ENCODE peak calls at places on chromosomes 1 and 21, in four cellular contexts. One of them, this sample, is unnamed.

GRCh38 chr1:22829001-22829989 is 118.7 kb downstream of the EPHB2 start:
- DNase-seq in SK-N-SH: no peak
- DNase-seq in GM12878: no peak
- DNase-seq in H1: no peak
- DNase-seq in this sample: no peak

GRCh38 chr1:35935436-35935835 is 4.5 kb downstream of the AGO3 start:
- DNase-seq in SK-N-SH: peak; percentile 31
- DNase-seq in H1: no peak
- DNase-seq in GM12878: no peak
- DNase-seq in this sample: peak; percentile 6

GRCh38 chr1:151841141-151841540 is 1.5 kb upstream of the C2CD4D start:
- DNase-seq in H1: no peak
- DNase-seq in SK-N-SH: no peak
- DNase-seq in GM12878: no peak
- DNase-seq in this sample: peak; percentile 39

GRCh38 chr1:182146286-182146685 is 84.8 kb upstream of the ZNF648 start:
- DNase-seq in H1: no peak
- DNase-seq in SK-N-SH: no peak
- DNase-seq in GM12878: no peak
- DNase-seq in this sample: no peak

GRCh38 chr21:44918107-44918470 is 2.6 kb downstream of the ITGB2 start:
- DNase-seq in SK-N-SH: no peak
- DNase-seq in GM12878: no peak
- DNase-seq in H1: no peak
- DNase-seq in this sample: no peak

GRCh38 chr1:151265446-151266236 is 11.1 kb downstream of the PSMD4 start:
- DNase-seq in SK-N-SH: no peak
- DNase-seq in H1: no peak
- DNase-seq in GM12878: no peak
- DNase-seq in this sample: peak; percentile 87

GRCh38 chr1:44021581-44022321 is 9.5 kb downstream of the SLC6A9 start:
- DNase-seq in H1: no peak
- DNase-seq in GM12878: no peak
- DNase-seq in SK-N-SH: no peak
- DNase-seq in this sample: no peak

GRCh38 chr1:225848044-225848955 is 33.9 kb downstream of the TMEM63A start:
- DNase-seq in SK-N-SH: no peak
- DNase-seq in GM12878: peak; percentile 51
- DNase-seq in H1: no peak
- DNase-seq in this sample: no peak

GRCh38 chr1:109923131-109923945 is 12.7 kb downstream of the CSF1 start:
- DNase-seq in SK-N-SH: peak; percentile 52
- DNase-seq in GM12878: no peak
- DNase-seq in H1: peak; percentile 87
- DNase-seq in this sample: no peak

GRCh38 chr1:83999316-83999819 is 436 bp upstream of the TTLL7 start:
- DNase-seq in GM12878: no peak
- DNase-seq in H1: no peak
- DNase-seq in SK-N-SH: no peak
- DNase-seq in this sample: peak; percentile 13

GRCh38 chr1:184283999-184284398 is 102.8 kb upstream of the C1orf21 start:
- DNase-seq in SK-N-SH: no peak
- DNase-seq in GM12878: no peak
- DNase-seq in H1: no peak
- DNase-seq in this sample: no peak

GRCh38 chr1:230084408-230085177 is 17.6 kb downstream of the GALNT2 start:
- DNase-seq in GM12878: no peak
- DNase-seq in H1: no peak
- DNase-seq in SK-N-SH: peak; percentile 59
- DNase-seq in this sample: peak; percentile 59

GRCh38 chr1:36224537-36225297 is 474 bp downstream of the THRAP3 start:
- DNase-seq in GM12878: no peak
- DNase-seq in H1: peak; percentile 88
- DNase-seq in SK-N-SH: peak; percentile 84
- DNase-seq in this sample: peak; percentile 89

GRCh38 chr1:206544562-206545257 is 37.4 kb downstream of the RASSF5 start:
- DNase-seq in SK-N-SH: peak; percentile 86
- DNase-seq in H1: peak; percentile 99
- DNase-seq in GM12878: no peak
- DNase-seq in this sample: peak; percentile 48

GRCh38 chr21:26918318-26919065 is 48.4 kb downstream of the ADAMTS5 start:
- DNase-seq in H1: no peak
- DNase-seq in GM12878: no peak
- DNase-seq in SK-N-SH: no peak
- DNase-seq in this sample: no peak

GRCh38 chr1:95018602-95019369 is 54.0 kb downstream of the ALG14 start:
- DNase-seq in SK-N-SH: no peak
- DNase-seq in H1: no peak
- DNase-seq in GM12878: no peak
- DNase-seq in this sample: no peak

GRCh38 chr1:41500781-41501518 is 16.5 kb upstream of the EDN2 start:
- DNase-seq in H1: no peak
- DNase-seq in GM12878: no peak
- DNase-seq in SK-N-SH: no peak
- DNase-seq in this sample: peak; percentile 19

GRCh38 chr1:174265273-174265672 is 106.0 kb downstream of the RABGAP1L start:
- DNase-seq in GM12878: no peak
- DNase-seq in SK-N-SH: no peak
- DNase-seq in H1: no peak
- DNase-seq in this sample: no peak

GRCh38 chr1:146001734-146002133 is 5.4 kb upstream of the TXNIP start:
- DNase-seq in H1: no peak
- DNase-seq in SK-N-SH: no peak
- DNase-seq in GM12878: no peak
- DNase-seq in this sample: no peak

GRCh38 chr1:115430717-115431116 is 92.7 kb upstream of the NGF start:
- DNase-seq in H1: no peak
- DNase-seq in GM12878: no peak
- DNase-seq in SK-N-SH: no peak
- DNase-seq in this sample: peak; percentile 30

GRCh38 chr1:30868833-30869435 is 39.6 kb downstream of the SDC3 start:
- DNase-seq in H1: no peak
- DNase-seq in GM12878: peak; percentile 15
- DNase-seq in SK-N-SH: no peak
- DNase-seq in this sample: no peak

GRCh38 chr1:22139817-22140216 is 3.1 kb downstream of the WNT4 start:
- DNase-seq in GM12878: no peak
- DNase-seq in SK-N-SH: no peak
- DNase-seq in H1: no peak
- DNase-seq in this sample: no peak

GRCh38 chr21:16578912-16579311 is 849.1 kb downstream of the USP25 start:
- DNase-seq in H1: no peak
- DNase-seq in GM12878: no peak
- DNase-seq in SK-N-SH: no peak
- DNase-seq in this sample: no peak

GRCh38 chr1:26274801-26275425 is 5.0 kb upstream of the SH3BGRL3 start:
- DNase-seq in H1: no peak
- DNase-seq in GM12878: no peak
- DNase-seq in SK-N-SH: no peak
- DNase-seq in this sample: no peak

GRCh38 chr1:185409763-185410528 is 92.9 kb upstream of the IVNS1ABP start:
- DNase-seq in H1: no peak
- DNase-seq in GM12878: no peak
- DNase-seq in SK-N-SH: no peak
- DNase-seq in this sample: no peak

DNA sequence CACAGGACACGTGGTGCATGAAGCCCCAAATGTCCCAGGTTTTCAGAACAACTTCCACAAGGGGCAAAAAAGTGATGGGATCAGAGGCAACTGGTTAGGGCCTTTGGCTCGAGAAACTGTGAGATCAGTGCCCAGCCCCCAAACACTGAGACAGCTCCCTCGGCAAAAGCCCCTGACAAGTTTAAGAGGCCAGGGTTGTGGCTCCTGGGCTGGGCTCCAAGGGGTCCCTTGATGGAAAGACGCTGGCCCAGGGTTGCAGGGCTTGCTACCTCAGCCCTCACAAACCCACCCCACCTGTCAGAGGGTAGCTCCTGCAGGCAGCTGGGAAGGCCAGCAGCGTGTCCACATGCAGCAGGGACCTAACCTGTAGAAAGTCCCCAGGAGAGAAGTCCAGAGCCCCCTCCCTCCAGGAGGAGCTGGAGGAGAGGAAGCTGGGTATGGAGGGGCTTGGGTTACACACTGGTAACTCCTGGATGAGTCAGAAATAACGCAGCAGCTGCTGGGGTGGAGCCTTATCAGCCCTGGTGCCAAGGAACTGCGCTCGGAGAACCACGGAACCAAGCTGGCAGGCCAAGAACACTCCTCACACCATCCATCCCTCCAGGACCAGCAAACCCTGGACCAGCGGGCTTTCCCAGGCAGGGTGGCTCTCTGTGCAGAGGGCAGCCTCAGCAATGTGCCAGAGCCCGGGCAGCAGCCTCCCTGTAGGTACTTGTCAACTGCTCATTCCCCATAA is 37.5 kb downstream of the CTNNBIP1 start:
- DNase-seq in SK-N-SH: no peak
- DNase-seq in GM12878: no peak
- DNase-seq in H1: no peak
- DNase-seq in this sample: no peak
- TF ChIP-seq TCF12 in SK-N-SH: no peak
- TF ChIP-seq TCF12 in GM12878: no peak
- TF ChIP-seq TCF12 in H1: no peak
- TF ChIP-seq TCF12 in this sample: no peak

GRCh38 chr1:2052096-2052569 is 1.9 kb downstream of the PRKCZ start:
- DNase-seq in GM12878: no peak
- DNase-seq in SK-N-SH: no peak
- DNase-seq in H1: no peak
- DNase-seq in this sample: no peak

GRCh38 chr1:2053784-2054376 is 3.7 kb downstream of the PRKCZ start:
- DNase-seq in GM12878: no peak
- DNase-seq in H1: no peak
- DNase-seq in SK-N-SH: no peak
- DNase-seq in this sample: no peak

GRCh38 chr1:2053217-2053616 is 3.0 kb downstream of the PRKCZ start:
- DNase-seq in GM12878: no peak
- DNase-seq in SK-N-SH: no peak
- DNase-seq in H1: no peak
- DNase-seq in this sample: no peak

GRCh38 chr1:2050793-2051682 is 827 bp downstream of the PRKCZ start:
- DNase-seq in SK-N-SH: no peak
- DNase-seq in H1: no peak
- DNase-seq in GM12878: no peak
- DNase-seq in this sample: no peak

GRCh38 chr1:2052756-2053155 is 2.5 kb downstream of the PRKCZ start:
- DNase-seq in GM12878: no peak
- DNase-seq in H1: no peak
- DNase-seq in SK-N-SH: no peak
- DNase-seq in this sample: no peak
- TF ChIP-seq RFX5 in GM12878: no peak
- TF ChIP-seq RFX5 in H1: no peak
- TF ChIP-seq RFX5 in SK-N-SH: no peak
- TF ChIP-seq RFX5 in this sample: no peak

DNA sequence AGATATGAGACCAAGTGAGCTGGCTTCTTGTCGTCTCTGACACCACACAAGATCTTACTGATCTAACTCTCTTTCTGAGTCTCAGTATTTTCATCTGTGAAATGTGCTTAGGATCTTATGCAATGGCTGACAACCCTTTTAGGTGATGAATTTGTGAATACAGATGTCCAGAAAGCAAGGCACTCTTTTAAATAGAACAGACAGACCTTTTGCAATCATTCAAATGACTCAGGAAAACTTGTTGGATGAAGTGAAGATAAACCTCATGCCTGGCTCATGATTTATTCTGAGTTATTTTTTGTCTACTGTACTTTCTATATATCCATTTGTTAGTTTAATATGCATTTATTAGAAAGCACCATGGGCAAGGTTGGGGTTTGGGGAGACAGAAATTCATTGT is 411.3 kb downstream of the PTPRU start:
- DNase-seq in SK-N-SH: no peak
- DNase-seq in H1: no peak
- DNase-seq in GM12878: no peak
- DNase-seq in this sample: no peak
- TF ChIP-seq TCF12 in SK-N-SH: no peak
- TF ChIP-seq TCF12 in H1: no peak
- TF ChIP-seq TCF12 in GM12878: no peak
- TF ChIP-seq TCF12 in this sample: no peak

DNA sequence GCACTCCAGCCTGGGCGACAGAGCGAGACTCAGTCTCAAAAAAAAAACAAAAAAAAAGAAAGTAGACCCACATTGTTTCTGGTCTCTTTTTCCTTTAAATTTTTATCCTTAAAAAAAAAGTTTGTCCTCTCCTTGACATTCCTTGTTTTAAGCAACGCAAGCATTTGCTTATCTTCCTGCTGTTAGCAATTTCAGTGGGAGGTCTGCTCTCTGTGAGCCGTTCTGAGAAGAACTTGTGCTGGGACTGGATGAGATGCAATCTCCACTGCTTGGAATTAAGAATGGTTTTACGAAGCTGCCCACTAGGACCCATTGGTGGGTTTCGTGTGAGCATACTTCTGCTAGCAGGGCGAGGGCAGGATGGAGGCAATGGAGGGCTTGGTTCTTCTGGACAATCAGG is 225.1 kb upstream of the TMEM51 start:
- DNase-seq in GM12878: no peak
- DNase-seq in SK-N-SH: no peak
- DNase-seq in H1: no peak
- DNase-seq in this sample: no peak
- TF ChIP-seq RFX5 in GM12878: no peak
- TF ChIP-seq RFX5 in SK-N-SH: no peak
- TF ChIP-seq RFX5 in H1: no peak
- TF ChIP-seq RFX5 in this sample: no peak

GRCh38 chr1:8860738-8861516 is 17.6 kb downstream of the ENO1 start:
- DNase-seq in GM12878: no peak
- DNase-seq in H1: no peak
- DNase-seq in SK-N-SH: no peak
- DNase-seq in this sample: no peak
- TF ChIP-seq TCF12 in GM12878: no peak
- TF ChIP-seq TCF12 in H1: no peak
- TF ChIP-seq TCF12 in SK-N-SH: no peak
- TF ChIP-seq TCF12 in this sample: no peak

GRCh38 chr1:160360227-160360695 is 6.6 kb upstream of the NHLH1 start:
- DNase-seq in SK-N-SH: no peak
- DNase-seq in GM12878: no peak
- DNase-seq in H1: no peak
- DNase-seq in this sample: no peak

GRCh38 chr1:160359559-160360226 is 7.2 kb upstream of the NHLH1 start:
- DNase-seq in GM12878: no peak
- DNase-seq in H1: no peak
- DNase-seq in SK-N-SH: no peak
- DNase-seq in this sample: no peak

GRCh38 chr1:160361814-160362167 is 5.1 kb upstream of the NHLH1 start:
- DNase-seq in SK-N-SH: no peak
- DNase-seq in GM12878: no peak
- DNase-seq in H1: no peak
- DNase-seq in this sample: no peak

GRCh38 chr1:160362168-160362941 is 4.5 kb upstream of the NHLH1 start:
- DNase-seq in SK-N-SH: no peak
- DNase-seq in GM12878: no peak
- DNase-seq in H1: no peak
- DNase-seq in this sample: no peak

GRCh38 chr1:160361199-160361598 is 5.7 kb upstream of the NHLH1 start:
- DNase-seq in GM12878: no peak
- DNase-seq in H1: no peak
- DNase-seq in SK-N-SH: no peak
- DNase-seq in this sample: no peak
- TF ChIP-seq RFX5 in GM12878: no peak
- TF ChIP-seq RFX5 in H1: no peak
- TF ChIP-seq RFX5 in SK-N-SH: no peak
- TF ChIP-seq RFX5 in this sample: no peak

This sample was measured in HepG2.